ENCODE peak calls at places on chromosomes 1 and 21, in ten cellular contexts. U is mucosa of gallbladder; M is HFFc6; D is activated naive CD4-positive, alpha-beta T cell treated with anti-CD3 and anti-CD28 coated beads for 36 hours; J is endothelial cell; P is SJSA1; L is stimulated activated CD4-positive, alpha-beta T cell treated with anti-CD3 and anti-CD28 coated beads, Interleukin-4, amount 100 ng/mL, for 48 hours; R is T follicular helper cell; B is pulmonary artery endothelial cell; K is CD4-positive, alpha-beta T cell. Z is an unnamed sample.

GRCh38 chr1:241998412-241998921 is 431 bp downstream of the MAP1LC3C start:
- DNase-seq in U (peak), M (peak), D (peak), J (peak), P (peak), L (peak), R (peak), B (no peak), K (peak), Z (peak)

GRCh38 chr1:26597629-26598039 is 68.1 kb downstream of the RPS6KA1 start:
- DNase-seq in U (no peak), M (peak), D (no peak), J (no peak), P (no peak), L (no peak), R (no peak), B (peak), K (no peak), Z (peak)

GRCh38 chr1:24481098-24481497 is 21.5 kb upstream of the RCAN3 start:
- DNase-seq in U (peak), M (no peak), D (peak), J (peak), P (no peak), L (peak), R (peak), B (no peak), K (peak), Z (no peak)

GRCh38 chr1:45134468-45134873 is 71.9 kb downstream of the ZSWIM5 start:
- DNase-seq in U (no peak), M (no peak), D (no peak), J (no peak), P (no peak), L (no peak), R (no peak), B (peak), K (no peak), Z (no peak)

GRCh38 chr1:11098931-11099309 is 749 bp downstream of the EXOSC10 start:
- DNase-seq in U (no peak), M (no peak), D (no peak), J (no peak), P (no peak), L (no peak), R (no peak), B (no peak), K (no peak), Z (no peak)

GRCh38 chr21:23804866-23805265 is 1802.4 kb downstream of the MRPL39 start:
- DNase-seq in U (no peak), M (no peak), D (no peak), J (no peak), P (no peak), L (no peak), R (no peak), B (no peak), K (no peak), Z (no peak)

GRCh38 chr1:37719572-37720195 is 27.4 kb downstream of the CDCA8 start:
- DNase-seq in U (no peak), M (no peak), D (no peak), J (no peak), P (no peak), L (no peak), R (no peak), B (no peak), K (no peak), Z (no peak)

GRCh38 chr1:100362821-100363466 is 10.6 kb downstream of the CDC14A start:
- DNase-seq in U (no peak), M (no peak), D (no peak), J (no peak), P (no peak), L (no peak), R (no peak), B (no peak), K (no peak), Z (no peak)

GRCh38 chr1:50942334-50942733 is 17.7 kb downstream of the FAF1 start:
- DNase-seq in U (no peak), M (no peak), D (no peak), J (no peak), P (no peak), L (no peak), R (no peak), B (no peak), K (no peak), Z (no peak)

GRCh38 chr1:156618853-156619581 is at the start of gene HAPLN2:
- DNase-seq in U (no peak), M (no peak), D (peak), J (peak), P (no peak), L (no peak), R (no peak), B (no peak), K (no peak), Z (no peak)

GRCh38 chr1:29256979-29257804 is 20.9 kb downstream of the PTPRU start:
- DNase-seq in U (no peak), M (no peak), D (no peak), J (no peak), P (peak), L (no peak), R (no peak), B (no peak), K (no peak), Z (no peak)

GRCh38 chr1:117825414-117825813 is 104.0 kb downstream of the GDAP2 start:
- DNase-seq in U (no peak), M (no peak), D (no peak), J (no peak), P (no peak), L (no peak), R (no peak), B (no peak), K (no peak), Z (no peak)

GRCh38 chr1:26434161-26434752 is 2.1 kb downstream of the DHDDS start:
- DNase-seq in U (no peak), M (no peak), D (no peak), J (no peak), P (no peak), L (no peak), R (no peak), B (no peak), K (no peak), Z (no peak)

GRCh38 chr1:233295775-233296322 is 324 bp upstream of the PCNX2 start:
- DNase-seq in U (no peak), M (no peak), D (peak), J (no peak), P (peak), L (peak), R (no peak), B (no peak), K (no peak), Z (no peak)

GRCh38 chr1:7346070-7346596 is 425.0 kb upstream of the VAMP3 start:
- DNase-seq in U (no peak), M (no peak), D (no peak), J (no peak), P (no peak), L (no peak), R (no peak), B (no peak), K (no peak), Z (no peak)

GRCh38 chr1:89808429-89809117 is 12.3 kb upstream of the LRRC8D start:
- DNase-seq in U (no peak), M (peak), D (no peak), J (no peak), P (peak), L (no peak), R (no peak), B (no peak), K (no peak), Z (no peak)

GRCh38 chr1:167209044-167209443 is 11.6 kb upstream of the POU2F1 start:
- DNase-seq in U (no peak), M (no peak), D (no peak), J (no peak), P (no peak), L (no peak), R (no peak), B (no peak), K (no peak), Z (no peak)

GRCh38 chr1:229203030-229203751 is 67.7 kb upstream of the RAB4A start:
- DNase-seq in U (no peak), M (peak), D (no peak), J (peak), P (no peak), L (no peak), R (no peak), B (no peak), K (no peak), Z (no peak)

GRCh38 chr1:14323665-14324630 is 274.5 kb upstream of the KAZN start:
- DNase-seq in U (no peak), M (no peak), D (no peak), J (no peak), P (no peak), L (no peak), R (no peak), B (no peak), K (no peak), Z (no peak)

GRCh38 chr1:242477944-242478343 is 46.6 kb downstream of the PLD5 start:
- DNase-seq in U (no peak), M (no peak), D (no peak), J (no peak), P (no peak), L (no peak), R (no peak), B (no peak), K (no peak), Z (no peak)

Z was measured in amniotic stem cell.